ENCODE peak calls at places on chromosomes 1 and 21, in eight cellular contexts. F, N, R, T, D, B, G and O are unnamed samples.

GRCh38 chr1:12047120-12047876 is 15.8 kb upstream of the TNFRSF8 start:
- DNase-seq in F (peak), N (no peak), R (no peak), T (no peak), D (peak), B (no peak), G (no peak), O (peak)

GRCh38 chr1:94821636-94822305 is 1.6 kb downstream of the SLC44A3 start:
- DNase-seq in F (no peak), N (no peak), R (peak), T (no peak), D (no peak), B (no peak), G (no peak), O (no peak)

GRCh38 chr1:18574754-18575153 is 55.9 kb upstream of the PAX7 start:
- DNase-seq in F (no peak), N (no peak), R (no peak), T (no peak), D (no peak), B (no peak), G (no peak), O (no peak)

GRCh38 chr1:82343381-82343780 is 542.6 kb downstream of the ADGRL2 start:
- DNase-seq in F (peak), N (no peak), R (no peak), T (no peak), D (no peak), B (no peak), G (no peak), O (no peak)

GRCh38 chr1:37556712-37557196 is at the start of gene DNALI1:
- DNase-seq in F (peak), N (peak), R (peak), T (peak), D (peak), B (peak), G (peak), O (peak)

GRCh38 chr1:62057230-62057629 is 137.4 kb upstream of the L1TD1 start:
- DNase-seq in F (no peak), N (no peak), R (no peak), T (no peak), D (no peak), B (no peak), G (no peak), O (no peak)

GRCh38 chr1:3171761-3172160 is 102.8 kb downstream of the PRDM16 start:
- DNase-seq in F (no peak), N (no peak), R (no peak), T (no peak), D (no peak), B (no peak), G (no peak), O (no peak)

GRCh38 chr1:224168859-224169380 is 14.1 kb upstream of the DEGS1 start:
- DNase-seq in F (peak), N (peak), R (no peak), T (no peak), D (peak), B (no peak), G (peak), O (peak)

GRCh38 chr1:23456226-23456625 is 27.8 kb downstream of the ASAP3 start:
- DNase-seq in F (no peak), N (no peak), R (no peak), T (no peak), D (no peak), B (no peak), G (no peak), O (no peak)

GRCh38 chr1:41045740-41046139 is 24.2 kb upstream of the SLFNL1 start:
- DNase-seq in F (peak), N (peak), R (no peak), T (peak), D (peak), B (peak), G (peak), O (no peak)

GRCh38 chr1:113871597-113872113 is at the start of gene PTPN22:
- DNase-seq in F (peak), N (peak), R (no peak), T (no peak), D (peak), B (no peak), G (peak), O (peak)

GRCh38 chr21:44510508-44511218 is 29.3 kb downstream of the KRTAP10-1 start:
- DNase-seq in F (peak), N (peak), R (peak), T (no peak), D (no peak), B (peak), G (peak), O (peak)

GRCh38 chr1:224747578-224747977 is 131.5 kb downstream of the CNIH3 start:
- DNase-seq in F (peak), N (no peak), R (peak), T (no peak), D (peak), B (peak), G (peak), O (peak)

GRCh38 chr1:27658951-27659496 is 13.0 kb downstream of the IFI6 start:
- DNase-seq in F (peak), N (no peak), R (peak), T (no peak), D (peak), B (no peak), G (peak), O (peak)

GRCh38 chr1:68229927-68230812 is 2.2 kb downstream of the WLS start:
- DNase-seq in F (no peak), N (peak), R (peak), T (no peak), D (peak), B (peak), G (peak), O (peak)

GRCh38 chr1:189616893-189617292 is 860.8 kb downstream of the BRINP3 start:
- DNase-seq in F (peak), N (no peak), R (peak), T (no peak), D (peak), B (peak), G (peak), O (no peak)

GRCh38 chr1:211480941-211481545 is 10.9 kb downstream of the RD3 start:
- DNase-seq in F (no peak), N (no peak), R (no peak), T (no peak), D (no peak), B (no peak), G (no peak), O (no peak)

GRCh38 chr1:222928212-222928611 is 113.4 kb downstream of the DISP1 start:
- DNase-seq in F (peak), N (peak), R (peak), T (peak), D (peak), B (peak), G (peak), O (no peak)

GRCh38 chr1:10823000-10823401 is 26.6 kb upstream of the CASZ1 start:
- DNase-seq in F (no peak), N (peak), R (no peak), T (no peak), D (no peak), B (no peak), G (no peak), O (no peak)

GRCh38 chr1:59701376-59701775 is 113.4 kb upstream of the HOOK1 start:
- DNase-seq in F (peak), N (no peak), R (no peak), T (no peak), D (peak), B (no peak), G (peak), O (no peak)

GRCh38 chr1:206455681-206456344 is 14.5 kb upstream of the IKBKE start:
- DNase-seq in F (no peak), N (no peak), R (peak), T (no peak), D (no peak), B (peak), G (no peak), O (no peak)

GRCh38 chr1:45833361-45833760 is 29.9 kb downstream of the MAST2 start:
- DNase-seq in F (no peak), N (no peak), R (no peak), T (no peak), D (peak), B (no peak), G (no peak), O (no peak)
- TF ChIP-seq CTCF in F (no peak), N (no peak), R (no peak), T (no peak), D (no peak), B (no peak), G (no peak), O (no peak)

GRCh38 chr1:167936068-167936929 is at the start of gene DCAF6:
- DNase-seq in F (peak), N (peak), R (peak), T (peak), D (peak), B (peak), G (peak), O (peak)

GRCh38 chr1:167935252-167936067 is 1.0 kb upstream of the DCAF6 start:
- DNase-seq in F (peak), N (peak), R (peak), T (no peak), D (peak), B (peak), G (peak), O (peak)

GRCh38 chr1:167936930-167937708 is at the start of gene MPC2:
- DNase-seq in F (peak), N (peak), R (peak), T (peak), D (peak), B (peak), G (peak), O (peak)

GRCh38 chr1:167934407-167935251 is 1.9 kb upstream of the DCAF6 start:
- DNase-seq in F (no peak), N (no peak), R (no peak), T (no peak), D (peak), B (no peak), G (peak), O (no peak)

DNA sequence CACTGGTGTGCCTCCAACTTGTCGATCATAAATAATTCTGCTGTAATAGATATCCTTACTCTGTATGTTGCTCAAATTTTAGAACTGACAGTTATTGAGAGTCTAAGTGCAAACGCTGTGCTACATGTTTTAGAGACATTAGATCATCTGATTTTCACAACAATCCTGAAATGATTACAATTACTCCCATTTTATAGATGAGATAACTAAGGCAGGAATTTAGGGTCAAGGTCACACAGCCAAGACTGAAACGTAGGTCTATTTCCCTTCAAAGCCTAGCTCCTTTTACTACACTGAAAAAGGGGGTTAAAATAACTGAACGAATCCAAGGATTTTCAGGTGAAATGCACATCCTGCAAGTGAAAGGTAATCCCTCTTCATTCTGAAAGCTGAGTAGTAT is 2.7 kb upstream of the DCAF6 start:
- DNase-seq in F (no peak), N (no peak), R (no peak), T (no peak), D (no peak), B (no peak), G (no peak), O (no peak)
- H3K4me3 ChIP-seq in F (no peak), N (peak), R (peak), T (no peak), D (no peak), B (no peak), G (no peak), O (peak)

DNA sequence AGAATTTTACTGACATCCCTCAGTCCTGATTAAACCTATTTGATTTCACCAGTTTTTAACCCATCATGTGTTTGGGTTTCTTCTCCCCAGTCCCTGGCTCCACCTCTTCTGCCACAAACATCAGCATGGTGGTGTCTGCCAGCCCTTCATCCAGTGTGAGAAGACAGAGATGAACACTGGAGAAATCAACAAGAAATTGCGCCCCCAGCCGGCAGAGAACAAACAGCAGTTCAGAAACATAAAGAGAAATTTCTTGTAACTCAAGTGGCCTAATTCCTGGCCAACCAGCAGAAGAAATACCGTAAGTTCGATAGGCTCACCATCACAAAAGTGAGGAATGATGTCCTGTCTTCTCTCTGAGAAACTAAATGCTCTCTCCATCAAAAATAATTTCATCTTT is 18.3 kb downstream of the S100A11 start:
- DNase-seq in F (no peak), N (no peak), R (no peak), T (no peak), D (no peak), B (peak), G (no peak), O (peak)
- TF ChIP-seq CTCF in F (peak), N (no peak), R (peak), T (no peak), D (peak), B (peak), G (peak), O (peak)

GRCh38 chr1:7671676-7672075 is 99.4 kb upstream of the VAMP3 start:
- DNase-seq in F (no peak), N (no peak), R (no peak), T (no peak), D (no peak), B (no peak), G (no peak), O (no peak)

GRCh38 chr1:7670334-7671145 is 100.6 kb upstream of the VAMP3 start:
- DNase-seq in F (no peak), N (peak), R (no peak), T (peak), D (no peak), B (no peak), G (peak), O (no peak)

GRCh38 chr1:7671146-7671465 is 100.0 kb upstream of the VAMP3 start:
- DNase-seq in F (no peak), N (no peak), R (no peak), T (no peak), D (no peak), B (no peak), G (no peak), O (no peak)

GRCh38 chr1:7667625-7668218 is 103.4 kb upstream of the VAMP3 start:
- DNase-seq in F (peak), N (peak), R (peak), T (peak), D (peak), B (peak), G (peak), O (peak)

GRCh38 chr1:7669559-7670208 is 101.4 kb upstream of the VAMP3 start:
- DNase-seq in F (peak), N (no peak), R (peak), T (no peak), D (peak), B (peak), G (peak), O (peak)
- H3K4me3 ChIP-seq in F (no peak), N (peak), R (no peak), T (no peak), D (no peak), B (no peak), G (no peak), O (no peak)

DNA sequence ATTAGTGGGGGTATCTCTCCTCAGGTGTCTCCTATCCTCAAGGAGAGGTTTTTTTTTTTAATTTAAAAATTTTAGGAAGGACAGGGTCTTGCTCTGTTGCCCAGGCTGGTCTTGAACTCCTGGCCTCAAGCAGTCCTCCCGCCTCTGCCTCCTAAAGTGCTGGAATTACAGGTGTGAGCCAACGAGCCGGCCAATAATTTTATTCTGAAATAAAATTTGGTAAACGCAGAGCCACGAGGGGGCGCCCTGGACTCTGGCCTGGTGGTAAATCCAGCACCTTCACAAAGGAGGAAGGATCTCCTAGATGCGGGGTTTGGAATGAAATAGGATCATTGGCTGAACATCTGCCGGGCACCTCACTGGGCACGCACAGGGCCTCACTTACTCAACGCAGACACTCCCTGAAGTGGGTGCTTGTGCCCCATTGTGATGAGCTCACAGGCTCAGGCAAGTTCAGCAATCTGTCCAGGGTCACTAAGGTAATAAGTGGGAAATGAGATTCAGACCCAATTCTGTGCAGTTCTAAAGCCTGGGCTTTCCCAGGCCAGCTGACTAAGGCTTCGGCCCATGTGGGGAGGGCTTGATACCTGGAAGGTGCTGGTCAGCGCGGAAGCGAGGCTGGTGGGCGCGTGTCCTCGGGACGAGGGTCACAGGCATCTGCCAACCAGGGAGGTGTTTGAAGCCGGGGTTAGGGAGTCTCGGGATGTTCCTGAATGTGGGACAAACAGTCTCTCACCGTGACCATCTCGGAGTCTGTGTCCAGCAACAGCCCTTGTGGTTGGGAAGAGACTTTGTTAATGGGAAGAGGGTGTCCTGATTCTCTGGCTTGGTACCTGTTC is 32.7 kb upstream of the ETV3 start:
- DNase-seq in F (peak), N (no peak), R (peak), T (no peak), D (no peak), B (peak), G (peak), O (peak)
- TF ChIP-seq CTCF in F (peak), N (peak), R (peak), T (no peak), D (peak), B (peak), G (peak), O (peak)

GRCh38 chr1:109579496-109579895 is 31.1 kb downstream of the GNAI3 start:
- DNase-seq in F (no peak), N (peak), R (peak), T (no peak), D (peak), B (no peak), G (peak), O (no peak)
- H3K4me3 ChIP-seq in F (no peak), N (no peak), R (no peak), T (no peak), D (no peak), B (no peak), G (no peak), O (no peak)

GRCh38 chr1:228059536-228060457 is 22.7 kb upstream of the ARF1 start:
- DNase-seq in F (no peak), N (no peak), R (peak), T (no peak), D (no peak), B (peak), G (peak), O (peak)

GRCh38 chr1:228062085-228062791 is 20.3 kb upstream of the ARF1 start:
- DNase-seq in F (no peak), N (no peak), R (no peak), T (no peak), D (no peak), B (no peak), G (no peak), O (no peak)

GRCh38 chr1:228058981-228059535 is 23.4 kb upstream of the ARF1 start:
- DNase-seq in F (no peak), N (no peak), R (peak), T (no peak), D (no peak), B (no peak), G (no peak), O (no peak)

GRCh38 chr1:228061411-228062084 is 21.0 kb upstream of the ARF1 start:
- DNase-seq in F (no peak), N (no peak), R (no peak), T (no peak), D (no peak), B (no peak), G (no peak), O (no peak)

DNA sequence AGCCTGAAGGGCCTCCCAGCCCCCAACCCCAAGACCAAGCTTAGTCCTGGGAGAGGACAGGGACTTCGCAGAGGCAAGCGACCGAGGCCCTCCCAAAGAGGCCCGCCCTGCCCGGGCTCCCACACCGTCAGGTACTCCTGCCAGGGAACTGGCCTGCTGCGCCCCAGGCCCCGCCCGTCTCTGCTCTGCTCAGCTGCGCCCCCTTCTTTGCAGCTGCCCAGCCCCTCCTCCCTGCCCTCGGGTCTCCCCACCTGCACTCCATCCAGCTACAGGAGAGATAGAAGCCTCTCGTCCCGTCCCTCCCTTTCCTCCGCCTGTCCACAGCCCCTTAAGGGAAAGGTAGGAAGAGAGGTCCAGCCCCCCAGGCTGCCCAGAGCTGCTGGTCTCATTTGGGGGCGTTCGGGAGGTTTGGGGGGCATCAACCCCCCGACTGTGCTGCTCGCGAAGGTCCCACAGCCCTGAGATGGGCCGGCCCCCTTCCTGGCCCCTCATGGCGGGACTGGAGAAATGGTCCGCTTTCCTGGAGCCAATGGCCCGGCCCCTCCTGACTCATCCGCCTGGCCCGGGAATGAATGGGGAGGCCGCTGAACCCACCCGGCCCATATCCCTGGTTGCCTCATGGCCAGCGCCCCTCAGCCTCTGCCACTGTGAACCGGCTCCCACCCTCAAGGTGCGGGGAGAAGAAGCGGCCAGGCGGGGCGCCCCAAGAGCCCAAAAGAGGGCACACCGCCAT is 21.9 kb upstream of the ARF1 start:
- DNase-seq in F (no peak), N (no peak), R (peak), T (no peak), D (no peak), B (no peak), G (peak), O (no peak)
- TF ChIP-seq CTCF in F (peak), N (no peak), R (peak), T (no peak), D (no peak), B (peak), G (no peak), O (no peak)

DNA sequence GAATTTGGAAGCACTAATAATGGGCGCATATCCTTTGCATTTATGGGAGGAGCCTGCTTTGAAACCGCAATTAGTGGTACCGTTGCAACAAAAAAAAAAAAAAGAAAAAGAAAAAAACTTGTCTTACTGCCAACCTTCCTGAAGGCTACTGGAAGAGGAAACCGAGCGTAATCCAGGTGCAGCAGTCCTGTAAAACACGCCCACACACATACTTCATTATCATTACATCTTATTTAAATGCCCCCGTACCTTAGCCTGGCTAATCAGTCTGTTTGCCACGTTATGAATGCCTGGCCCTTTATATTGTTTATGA is 686 bp upstream of the ZNF281 start:
- DNase-seq in F (no peak), N (no peak), R (peak), T (no peak), D (no peak), B (no peak), G (no peak), O (peak)
- H3K4me3 ChIP-seq in F (no peak), N (peak), R (peak), T (peak), D (peak), B (peak), G (peak), O (peak)